ENCODE peak calls at places on chromosomes 1 and 21, in seven cellular contexts. One of them, this sample, is unnamed.
A peak's percentile ranks its signal among the peaks of the same experiment; 100 is the strongest.

GRCh38 chr1:151984313-151984956 is 9.2 kb downstream of the S100A10 start:
- DNase-seq in SK-N-SH: no peak
- DNase-seq in K562: no peak
- DNase-seq in GM12892: no peak
- DNase-seq in H1: no peak
- DNase-seq in GM12878: peak; percentile 25
- DNase-seq in HepG2: no peak
- DNase-seq in this sample: peak; percentile 41

GRCh38 chr1:235098991-235099390 is 29.6 kb downstream of the TOMM20 start:
- DNase-seq in SK-N-SH: no peak
- DNase-seq in K562: no peak
- DNase-seq in GM12892: no peak
- DNase-seq in H1: no peak
- DNase-seq in GM12878: no peak
- DNase-seq in HepG2: no peak
- DNase-seq in this sample: no peak

GRCh38 chr1:235631816-235632215 is 17.8 kb downstream of the GNG4 start:
- DNase-seq in SK-N-SH: no peak
- DNase-seq in K562: no peak
- DNase-seq in GM12892: no peak
- DNase-seq in H1: no peak
- DNase-seq in GM12878: no peak
- DNase-seq in HepG2: no peak
- DNase-seq in this sample: no peak

GRCh38 chr1:232438476-232438875 is 191.5 kb downstream of the SIPA1L2 start:
- DNase-seq in SK-N-SH: no peak
- DNase-seq in K562: no peak
- DNase-seq in GM12892: no peak
- DNase-seq in H1: no peak
- DNase-seq in GM12878: no peak
- DNase-seq in HepG2: no peak
- DNase-seq in this sample: no peak

GRCh38 chr21:32306021-32306780 is 7.5 kb downstream of the MRAP start:
- DNase-seq in SK-N-SH: peak; percentile 49
- DNase-seq in K562: no peak
- DNase-seq in GM12892: no peak
- DNase-seq in H1: peak; percentile 86
- DNase-seq in GM12878: no peak
- DNase-seq in HepG2: peak; percentile 41
- DNase-seq in this sample: no peak

GRCh38 chr21:35343046-35343816 is 294.1 kb upstream of the RUNX1 start:
- DNase-seq in SK-N-SH: no peak
- DNase-seq in K562: peak; percentile 46
- DNase-seq in GM12892: no peak
- DNase-seq in H1: no peak
- DNase-seq in GM12878: no peak
- DNase-seq in HepG2: no peak
- DNase-seq in this sample: no peak

GRCh38 chr1:114352797-114353196 is 158.2 kb downstream of the TRIM33 start:
- DNase-seq in SK-N-SH: no peak
- DNase-seq in K562: no peak
- DNase-seq in GM12892: no peak
- DNase-seq in H1: no peak
- DNase-seq in GM12878: no peak
- DNase-seq in HepG2: no peak
- DNase-seq in this sample: no peak

GRCh38 chr1:231850786-231851185 is 224.2 kb downstream of the DISC1 start:
- DNase-seq in SK-N-SH: no peak
- DNase-seq in K562: no peak
- DNase-seq in GM12892: no peak
- DNase-seq in H1: no peak
- DNase-seq in GM12878: no peak
- DNase-seq in HepG2: no peak
- DNase-seq in this sample: no peak

GRCh38 chr1:234326493-234327366 is 46.5 kb upstream of the COA6 start:
- DNase-seq in SK-N-SH: peak; percentile 72
- DNase-seq in K562: peak; percentile 71
- DNase-seq in GM12892: peak; percentile 30
- DNase-seq in H1: peak; percentile 41
- DNase-seq in GM12878: no peak
- DNase-seq in HepG2: peak; percentile 24
- DNase-seq in this sample: peak; percentile 41

GRCh38 chr1:80542231-80542630 is 1258.5 kb upstream of the ADGRL2 start:
- DNase-seq in SK-N-SH: no peak
- DNase-seq in K562: no peak
- DNase-seq in GM12892: no peak
- DNase-seq in H1: no peak
- DNase-seq in GM12878: no peak
- DNase-seq in HepG2: no peak
- DNase-seq in this sample: no peak

GRCh38 chr1:106564192-106564591 is 492.3 kb upstream of the PRMT6 start:
- DNase-seq in SK-N-SH: no peak
- DNase-seq in K562: no peak
- DNase-seq in GM12892: no peak
- DNase-seq in H1: no peak
- DNase-seq in GM12878: no peak
- DNase-seq in HepG2: no peak
- DNase-seq in this sample: no peak

GRCh38 chr1:184427722-184428121 is 40.9 kb downstream of the C1orf21 start:
- DNase-seq in SK-N-SH: no peak
- DNase-seq in K562: no peak
- DNase-seq in GM12892: no peak
- DNase-seq in H1: no peak
- DNase-seq in GM12878: no peak
- DNase-seq in HepG2: no peak
- DNase-seq in this sample: no peak

GRCh38 chr1:90719321-90720136 is 2.4 kb upstream of the BARHL2 start:
- DNase-seq in SK-N-SH: no peak
- DNase-seq in K562: no peak
- DNase-seq in GM12892: no peak
- DNase-seq in H1: no peak
- DNase-seq in GM12878: no peak
- DNase-seq in HepG2: no peak
- DNase-seq in this sample: no peak

GRCh38 chr1:6690186-6690585 is 11.4 kb downstream of the DNAJC11 start:
- DNase-seq in SK-N-SH: no peak
- DNase-seq in K562: no peak
- DNase-seq in GM12892: no peak
- DNase-seq in H1: no peak
- DNase-seq in GM12878: no peak
- DNase-seq in HepG2: no peak
- DNase-seq in this sample: no peak

GRCh38 chr1:40984066-40984465 is 4.6 kb downstream of the CTPS1 start:
- DNase-seq in SK-N-SH: no peak
- DNase-seq in K562: no peak
- DNase-seq in GM12892: no peak
- DNase-seq in H1: no peak
- DNase-seq in GM12878: no peak
- DNase-seq in HepG2: no peak
- DNase-seq in this sample: no peak

GRCh38 chr1:229579101-229579651 is 20.7 kb upstream of the ABCB10 start:
- DNase-seq in SK-N-SH: peak; percentile 58
- DNase-seq in K562: no peak
- DNase-seq in GM12892: peak; percentile 13
- DNase-seq in H1: no peak
- DNase-seq in GM12878: peak; percentile 41
- DNase-seq in HepG2: peak; percentile 45
- DNase-seq in this sample: peak; percentile 18

GRCh38 chr1:214496126-214496525 is 55.3 kb downstream of the PTPN14 start:
- DNase-seq in SK-N-SH: no peak
- DNase-seq in K562: no peak
- DNase-seq in GM12892: no peak
- DNase-seq in H1: no peak
- DNase-seq in GM12878: no peak
- DNase-seq in HepG2: no peak
- DNase-seq in this sample: no peak

GRCh38 chr21:46031484-46031883 is 49.9 kb downstream of the COL6A1 start:
- DNase-seq in SK-N-SH: no peak
- DNase-seq in K562: no peak
- DNase-seq in GM12892: no peak
- DNase-seq in H1: no peak
- DNase-seq in GM12878: no peak
- DNase-seq in HepG2: no peak
- DNase-seq in this sample: no peak

GRCh38 chr21:31360717-31361116 is 16.7 kb upstream of the TIAM1 start:
- DNase-seq in SK-N-SH: no peak
- DNase-seq in K562: no peak
- DNase-seq in GM12892: no peak
- DNase-seq in H1: no peak
- DNase-seq in GM12878: no peak
- DNase-seq in HepG2: no peak
- DNase-seq in this sample: no peak

GRCh38 chr1:100350787-100351094 is 1.6 kb upstream of the CDC14A start:
- DNase-seq in SK-N-SH: no peak
- DNase-seq in K562: no peak
- DNase-seq in GM12892: no peak
- DNase-seq in H1: no peak
- DNase-seq in GM12878: no peak
- DNase-seq in HepG2: no peak
- DNase-seq in this sample: no peak

GRCh38 chr1:100347009-100347966 is 5.0 kb upstream of the CDC14A start:
- DNase-seq in SK-N-SH: no peak
- DNase-seq in K562: peak; percentile 80
- DNase-seq in GM12892: no peak
- DNase-seq in H1: no peak
- DNase-seq in GM12878: no peak
- DNase-seq in HepG2: no peak
- DNase-seq in this sample: no peak

GRCh38 chr1:100351095-100351884 is 1.0 kb upstream of the CDC14A start:
- DNase-seq in SK-N-SH: peak; percentile 82
- DNase-seq in K562: peak; percentile 90
- DNase-seq in GM12892: peak; percentile 67
- DNase-seq in H1: peak; percentile 90
- DNase-seq in GM12878: peak; percentile 82
- DNase-seq in HepG2: peak; percentile 93
- DNase-seq in this sample: peak; percentile 67

GRCh38 chr1:100348549-100349144 is 3.7 kb upstream of the CDC14A start:
- DNase-seq in SK-N-SH: no peak
- DNase-seq in K562: no peak
- DNase-seq in GM12892: no peak
- DNase-seq in H1: no peak
- DNase-seq in GM12878: no peak
- DNase-seq in HepG2: no peak
- DNase-seq in this sample: no peak

DNA sequence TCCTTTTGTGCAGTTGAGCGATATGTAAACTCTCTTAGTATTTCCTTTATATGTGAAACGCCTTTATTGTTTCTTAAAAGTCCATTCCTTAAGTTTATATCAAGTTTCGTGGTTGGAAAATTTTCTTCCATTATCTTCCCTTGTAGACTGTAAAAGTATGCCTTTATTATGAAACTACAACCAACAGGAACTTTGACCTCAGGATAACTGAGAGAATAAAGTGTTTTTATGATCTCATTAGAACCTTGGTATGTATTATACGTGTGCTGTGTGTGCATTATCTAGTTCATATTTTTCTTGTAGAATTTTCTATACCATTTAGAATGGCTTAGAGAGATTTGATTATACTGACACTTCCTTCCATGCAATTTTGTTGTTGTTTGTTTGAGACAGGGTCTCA is 3.0 kb upstream of the CDC14A start:
- DNase-seq in SK-N-SH: no peak
- DNase-seq in K562: no peak
- DNase-seq in GM12892: no peak
- DNase-seq in H1: no peak
- DNase-seq in GM12878: no peak
- DNase-seq in HepG2: no peak
- DNase-seq in this sample: no peak
- TF ChIP-seq TAF1 in SK-N-SH: no peak
- TF ChIP-seq TAF1 in K562: no peak
- TF ChIP-seq TAF1 in GM12892: no peak
- TF ChIP-seq TAF1 in H1: no peak
- TF ChIP-seq TAF1 in GM12878: no peak
- TF ChIP-seq TAF1 in HepG2: no peak
- TF ChIP-seq TAF1 in this sample: no peak

GRCh38 chr1:180114546-180114945 is 40.1 kb upstream of the QSOX1 start:
- DNase-seq in SK-N-SH: no peak
- DNase-seq in K562: no peak
- DNase-seq in GM12892: no peak
- DNase-seq in H1: no peak
- DNase-seq in GM12878: no peak
- DNase-seq in HepG2: no peak
- DNase-seq in this sample: no peak

GRCh38 chr1:180112091-180112490 is 42.6 kb upstream of the QSOX1 start:
- DNase-seq in SK-N-SH: no peak
- DNase-seq in K562: no peak
- DNase-seq in GM12892: no peak
- DNase-seq in H1: no peak
- DNase-seq in GM12878: no peak
- DNase-seq in HepG2: no peak
- DNase-seq in this sample: no peak

GRCh38 chr1:180112979-180113650 is 41.6 kb upstream of the QSOX1 start:
- DNase-seq in SK-N-SH: no peak
- DNase-seq in K562: no peak
- DNase-seq in GM12892: no peak
- DNase-seq in H1: no peak
- DNase-seq in GM12878: no peak
- DNase-seq in HepG2: no peak
- DNase-seq in this sample: no peak

GRCh38 chr1:180116964-180117763 is 37.5 kb upstream of the QSOX1 start:
- DNase-seq in SK-N-SH: no peak
- DNase-seq in K562: peak; percentile 60
- DNase-seq in GM12892: no peak
- DNase-seq in H1: no peak
- DNase-seq in GM12878: no peak
- DNase-seq in HepG2: peak; percentile 79
- DNase-seq in this sample: no peak

GRCh38 chr1:180117764-180118116 is 36.9 kb upstream of the QSOX1 start:
- DNase-seq in SK-N-SH: no peak
- DNase-seq in K562: no peak
- DNase-seq in GM12892: no peak
- DNase-seq in H1: no peak
- DNase-seq in GM12878: no peak
- DNase-seq in HepG2: no peak
- DNase-seq in this sample: no peak
- TF ChIP-seq TAF1 in SK-N-SH: no peak
- TF ChIP-seq TAF1 in K562: no peak
- TF ChIP-seq TAF1 in GM12892: no peak
- TF ChIP-seq TAF1 in H1: no peak
- TF ChIP-seq TAF1 in GM12878: no peak
- TF ChIP-seq TAF1 in HepG2: no peak
- TF ChIP-seq TAF1 in this sample: no peak

GRCh38 chr1:75170981-75171380 is 36.8 kb downstream of the LHX8 start:
- DNase-seq in SK-N-SH: no peak
- DNase-seq in K562: no peak
- DNase-seq in GM12892: no peak
- DNase-seq in H1: no peak
- DNase-seq in GM12878: no peak
- DNase-seq in HepG2: no peak
- DNase-seq in this sample: no peak
- TF ChIP-seq TAF1 in SK-N-SH: no peak
- TF ChIP-seq TAF1 in K562: no peak
- TF ChIP-seq TAF1 in GM12892: no peak
- TF ChIP-seq TAF1 in H1: no peak
- TF ChIP-seq TAF1 in GM12878: no peak
- TF ChIP-seq TAF1 in HepG2: no peak
- TF ChIP-seq TAF1 in this sample: no peak

DNA sequence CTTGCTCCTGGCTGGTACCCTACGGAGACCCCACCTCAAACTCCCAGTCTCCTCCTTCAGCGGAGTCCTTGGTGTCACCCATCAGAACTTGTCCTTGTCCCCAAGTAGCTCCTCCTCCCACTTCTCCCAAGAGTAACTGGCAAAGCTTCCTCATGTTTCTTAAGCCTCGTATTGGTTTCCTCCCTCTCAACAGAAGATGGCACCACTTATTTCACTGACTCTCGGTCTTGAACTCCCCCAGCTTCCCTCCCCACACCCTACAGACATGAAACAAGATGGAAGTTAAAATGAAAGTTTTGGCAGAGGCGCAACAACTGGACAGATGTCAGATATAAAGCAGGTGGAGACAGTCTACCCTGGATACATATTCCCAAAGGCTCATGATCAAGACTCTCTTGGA is 13.4 kb downstream of the RAB7B start:
- DNase-seq in SK-N-SH: no peak
- DNase-seq in K562: no peak
- DNase-seq in GM12892: no peak
- DNase-seq in H1: no peak
- DNase-seq in GM12878: no peak
- DNase-seq in HepG2: no peak
- DNase-seq in this sample: no peak
- TF ChIP-seq TAF1 in SK-N-SH: no peak
- TF ChIP-seq TAF1 in K562: no peak
- TF ChIP-seq TAF1 in GM12892: no peak
- TF ChIP-seq TAF1 in H1: no peak
- TF ChIP-seq TAF1 in GM12878: no peak
- TF ChIP-seq TAF1 in HepG2: no peak
- TF ChIP-seq TAF1 in this sample: no peak

This sample was measured in GM12891.